ENCODE peak calls at places on chromosomes 2 and 18, in five cellular contexts. F is endodermal cell, D is tibial nerve, P is astrocyte, N is B cell. A is an unnamed sample.

GRCh38 chr2:29834624-29835023 is 86.8 kb downstream of the ALK start:
- DNase-seq in F (no peak), D (no peak), P (peak; percentile 79), N (no peak), A (no peak)

GRCh38 chr2:205543937-205544702 is 138.2 kb upstream of the NRP2 start:
- DNase-seq in F (no peak), D (no peak), P (no peak), N (no peak), A (no peak)

GRCh38 chr2:107986278-107987217 is at the start of gene SLC5A7:
- DNase-seq in F (peak; percentile 75), D (no peak), P (no peak), N (no peak), A (no peak)

GRCh38 chr2:1826188-1826905 is 82.0 kb upstream of the PXDN start:
- DNase-seq in F (no peak), D (peak; percentile 66), P (no peak), N (no peak), A (no peak)

GRCh38 chr2:189548686-189549439 is 31.7 kb downstream of the SLC40A1 start:
- DNase-seq in F (no peak), D (no peak), P (no peak), N (no peak), A (no peak)

GRCh38 chr18:21851327-21851961 is 110.9 kb downstream of the MIB1 start:
- DNase-seq in F (no peak), D (no peak), P (no peak), N (peak; percentile 10), A (peak; percentile 21)

GRCh38 chr2:234643407-234643806 is 146.5 kb upstream of the ARL4C start:
- DNase-seq in F (no peak), D (no peak), P (no peak), N (no peak), A (peak; percentile 17)

GRCh38 chr18:29418136-29418535 is 1241.2 kb upstream of the CDH2 start:
- DNase-seq in F (no peak), D (no peak), P (peak; percentile 89), N (no peak), A (peak; percentile 79)

GRCh38 chr2:3462493-3463104 is 56.7 kb downstream of the ADI1 start:
- DNase-seq in F (no peak), D (peak; percentile 10), P (no peak), N (no peak), A (no peak)

GRCh38 chr2:24939353-24939752 is 19.3 kb upstream of the ADCY3 start:
- DNase-seq in F (no peak), D (no peak), P (no peak), N (no peak), A (no peak)

GRCh38 chr2:215486973-215487372 is 51.1 kb upstream of the FN1 start:
- DNase-seq in F (no peak), D (no peak), P (no peak), N (no peak), A (no peak)

GRCh38 chr2:63053889-63054725 is 3.5 kb downstream of the OTX1 start:
- DNase-seq in F (peak; percentile 95), D (no peak), P (no peak), N (peak; percentile 36), A (no peak)

GRCh38 chr2:139142252-139142651 is 362.1 kb upstream of the NXPH2 start:
- DNase-seq in F (peak; percentile 47), D (no peak), P (peak; percentile 9), N (no peak), A (no peak)

GRCh38 chr2:241904791-241905710 is 35.5 kb downstream of the RTP5 start:
- DNase-seq in F (peak; percentile 38), D (no peak), P (no peak), N (no peak), A (no peak)

GRCh38 chr2:238839428-238839827 is 8.5 kb upstream of the TWIST2 start:
- DNase-seq in F (no peak), D (no peak), P (no peak), N (no peak), A (no peak)

GRCh38 chr2:238834982-238835381 is 12.9 kb upstream of the TWIST2 start:
- DNase-seq in F (no peak), D (no peak), P (no peak), N (no peak), A (no peak)

GRCh38 chr2:238831177-238831576 is 16.7 kb upstream of the TWIST2 start:
- DNase-seq in F (no peak), D (no peak), P (no peak), N (no peak), A (no peak)

GRCh38 chr2:238838786-238839327 is 9.0 kb upstream of the TWIST2 start:
- DNase-seq in F (no peak), D (no peak), P (no peak), N (no peak), A (no peak)

GRCh38 chr2:238835726-238836301 is 12.1 kb upstream of the TWIST2 start:
- DNase-seq in F (peak; percentile 77), D (no peak), P (no peak), N (no peak), A (no peak)
- TF ChIP-seq CTCF in F (peak; percentile 65), D (no peak), P (no peak), N (no peak), A (peak; percentile 55)

DNA sequence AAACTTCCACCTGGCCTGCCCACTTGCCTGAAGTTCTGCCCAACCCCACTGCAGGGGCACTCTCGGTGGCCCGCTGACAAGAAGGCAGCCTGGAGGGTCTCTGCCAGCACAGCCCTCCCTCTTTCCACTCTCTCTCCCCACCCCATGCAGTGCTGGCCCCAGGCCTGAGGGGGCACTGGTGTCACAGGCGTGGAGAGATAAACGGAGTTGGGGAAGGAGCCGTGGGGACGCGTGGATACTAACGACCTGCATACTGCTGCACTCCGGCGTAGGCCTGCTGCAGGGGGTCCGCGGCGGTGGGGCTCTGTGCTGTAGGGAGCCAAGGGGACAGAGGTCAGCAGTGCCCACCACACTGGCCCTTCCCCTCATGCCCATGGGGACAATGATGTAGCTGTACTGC is 299.3 kb downstream of the CELF4 start:
- DNase-seq in F (peak; percentile 85), D (no peak), P (no peak), N (no peak), A (no peak)
- TF ChIP-seq CTCF in F (peak; percentile 73), D (no peak), P (no peak), N (no peak), A (peak; percentile 23)

DNA sequence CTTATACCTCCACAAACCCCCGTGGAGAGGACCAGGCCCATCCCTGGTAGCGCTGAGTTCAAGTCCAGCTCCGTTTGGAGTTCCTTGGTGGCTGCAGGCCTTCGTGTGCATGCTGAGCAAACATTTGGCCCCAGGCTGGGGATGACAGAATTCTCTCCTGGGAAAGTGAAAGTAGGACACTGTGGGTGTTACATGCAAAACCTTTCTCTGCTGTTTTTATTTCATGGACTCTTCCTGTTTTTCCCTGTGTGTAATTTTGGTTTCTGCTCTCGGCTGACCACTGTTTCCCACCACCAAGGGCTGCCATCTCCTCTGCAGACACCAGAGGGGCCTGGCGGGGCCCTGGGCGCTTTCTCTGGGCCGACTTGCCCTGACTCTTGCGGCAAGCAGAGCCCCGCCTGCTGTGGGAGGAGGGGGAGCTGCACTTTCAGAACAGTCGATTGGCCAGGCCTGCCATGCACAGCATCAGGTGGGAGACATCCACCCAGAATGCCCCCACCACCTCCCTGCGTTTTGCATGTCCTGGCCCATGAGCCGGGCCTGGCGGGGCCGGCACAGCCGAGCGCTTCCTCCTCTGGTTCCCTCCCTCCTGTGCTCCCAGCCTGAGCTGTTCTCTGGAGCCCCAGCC is 102.4 kb downstream of the CABLES1 start:
- DNase-seq in F (peak; percentile 77), D (no peak), P (peak; percentile 55), N (peak; percentile 61), A (no peak)
- TF ChIP-seq CTCF in F (peak; percentile 67), D (no peak), P (no peak), N (no peak), A (peak; percentile 41)

GRCh38 chr2:14451312-14451711 is 181.2 kb upstream of the LRATD1 start:
- DNase-seq in F (no peak), D (no peak), P (no peak), N (no peak), A (no peak)
- TF ChIP-seq CTCF in F (peak; percentile 60), D (no peak), P (no peak), N (no peak), A (peak; percentile 40)

GRCh38 chr2:174350018-174350417 is 15.3 kb downstream of the SP9 start:
- DNase-seq in F (no peak), D (no peak), P (no peak), N (no peak), A (peak; percentile 9)
- TF ChIP-seq CTCF in F (peak; percentile 76), D (no peak), P (peak; percentile 39), N (no peak), A (peak; percentile 70)